ENCODE peak calls at places on chromosomes 2 and 18, in seven cellular contexts. X is tibial nerve; O is PC-9; A is right lobe of liver; M is CD4-positive, alpha-beta T cell; H is GM20000; N is astrocyte of the spinal cord. W is an unnamed sample.

GRCh38 chr2:48161632-48162031 is 255.3 kb upstream of the FBXO11 start:
- DNase-seq in X (no peak), O (no peak), A (no peak), M (no peak), H (no peak), N (no peak), W (no peak)

GRCh38 chr2:82790277-82791021 is 1668.6 kb downstream of the SUCLG1 start:
- DNase-seq in X (no peak), O (peak), A (peak), M (no peak), H (no peak), N (peak), W (peak)

GRCh38 chr2:50953021-50953420 is 78.9 kb downstream of the NRXN1 start:
- DNase-seq in X (no peak), O (no peak), A (no peak), M (no peak), H (no peak), N (peak), W (peak)

GRCh38 chr18:22640281-22640842 is 222.6 kb upstream of the CTAGE1 start:
- DNase-seq in X (no peak), O (no peak), A (no peak), M (no peak), H (no peak), N (no peak), W (peak)

GRCh38 chr18:56995579-56996194 is 151.2 kb upstream of the BOD1L2 start:
- DNase-seq in X (no peak), O (no peak), A (no peak), M (no peak), H (no peak), N (no peak), W (no peak)

GRCh38 chr2:234495076-234495800 is 1.6 kb downstream of the ARL4C start:
- DNase-seq in X (no peak), O (peak), A (no peak), M (no peak), H (no peak), N (no peak), W (peak)

GRCh38 chr18:46431522-46432171 is 225.4 kb downstream of the LOXHD1 start:
- DNase-seq in X (no peak), O (no peak), A (no peak), M (no peak), H (no peak), N (no peak), W (no peak)

GRCh38 chr2:43009448-43009847 is 217.0 kb downstream of the ZFP36L2 start:
- DNase-seq in X (no peak), O (no peak), A (no peak), M (no peak), H (no peak), N (no peak), W (no peak)

GRCh38 chr18:22032392-22032961 is 136.9 kb upstream of the GATA6 start:
- DNase-seq in X (no peak), O (peak), A (no peak), M (no peak), H (no peak), N (peak), W (peak)

GRCh38 chr18:29849145-29849544 is 1193.4 kb downstream of the DSC3 start:
- DNase-seq in X (no peak), O (peak), A (no peak), M (no peak), H (no peak), N (no peak), W (peak)

GRCh38 chr2:33225350-33225749 is 251.1 kb upstream of the RASGRP3 start:
- DNase-seq in X (no peak), O (no peak), A (no peak), M (no peak), H (no peak), N (no peak), W (no peak)

GRCh38 chr18:79766308-79766707 is 31.4 kb upstream of the KCNG2 start:
- DNase-seq in X (no peak), O (no peak), A (no peak), M (no peak), H (no peak), N (no peak), W (no peak)

GRCh38 chr2:192593561-192593960 is 398.8 kb upstream of the TMEFF2 start:
- DNase-seq in X (no peak), O (no peak), A (no peak), M (no peak), H (no peak), N (no peak), W (no peak)

GRCh38 chr2:86703704-86704370 is 16.3 kb upstream of the RMND5A start:
- DNase-seq in X (peak), O (peak), A (no peak), M (no peak), H (no peak), N (peak), W (peak)

GRCh38 chr2:75018162-75018561 is 59.7 kb downstream of the POLE4 start:
- DNase-seq in X (no peak), O (no peak), A (no peak), M (no peak), H (no peak), N (no peak), W (no peak)

GRCh38 chr2:19886261-19886660 is 15.5 kb downstream of the TTC32 start:
- DNase-seq in X (no peak), O (no peak), A (no peak), M (no peak), H (no peak), N (no peak), W (no peak)

GRCh38 chr2:66559672-66560071 is 124.7 kb downstream of the MEIS1 start:
- DNase-seq in X (no peak), O (no peak), A (no peak), M (no peak), H (no peak), N (no peak), W (no peak)

GRCh38 chr2:178283519-178283918 is 89.2 kb downstream of the OSBPL6 start:
- DNase-seq in X (no peak), O (no peak), A (no peak), M (no peak), H (no peak), N (no peak), W (no peak)

GRCh38 chr2:149872041-149872440 is 284.5 kb upstream of the MMADHC start:
- DNase-seq in X (no peak), O (no peak), A (no peak), M (no peak), H (no peak), N (no peak), W (peak)

GRCh38 chr2:70012887-70013286 is 51.5 kb upstream of the ASPRV1 start:
- DNase-seq in X (no peak), O (no peak), A (no peak), M (no peak), H (no peak), N (no peak), W (no peak)

GRCh38 chr2:133415210-133415876 is 152.9 kb downstream of the NCKAP5 start:
- DNase-seq in X (no peak), O (no peak), A (no peak), M (no peak), H (no peak), N (no peak), W (peak)

GRCh38 chr2:241094924-241095420 is 7.1 kb downstream of the MTERF4 start:
- DNase-seq in X (no peak), O (no peak), A (no peak), M (no peak), H (no peak), N (no peak), W (no peak)

GRCh38 chr18:48663931-48664847 is 125.4 kb downstream of the CTIF start:
- DNase-seq in X (peak), O (peak), A (peak), M (peak), H (peak), N (peak), W (peak)

GRCh38 chr2:6845312-6845711 is 20.4 kb downstream of the CMPK2 start:
- DNase-seq in X (no peak), O (no peak), A (no peak), M (no peak), H (no peak), N (peak), W (no peak)

GRCh38 chr18:74945774-74946545 is 263.0 kb downstream of the PTGR3 start:
- DNase-seq in X (no peak), O (no peak), A (no peak), M (no peak), H (no peak), N (no peak), W (peak)

GRCh38 chr2:112491946-112492345 is 10.0 kb downstream of the TTL start:
- DNase-seq in X (no peak), O (no peak), A (no peak), M (no peak), H (peak), N (no peak), W (no peak)

GRCh38 chr18:76441668-76442412 is 53.2 kb downstream of the ZNF516 start:
- DNase-seq in X (no peak), O (no peak), A (no peak), M (no peak), H (no peak), N (no peak), W (no peak)

GRCh38 chr2:71935291-71935848 is 212.3 kb downstream of the CYP26B1 start:
- DNase-seq in X (peak), O (no peak), A (no peak), M (no peak), H (no peak), N (peak), W (peak)

GRCh38 chr2:45684756-45685155 is 33.3 kb downstream of the PRKCE start:
- DNase-seq in X (no peak), O (no peak), A (no peak), M (no peak), H (no peak), N (no peak), W (no peak)

GRCh38 chr2:118003396-118003824 is 10.5 kb downstream of the CCDC93 start:
- DNase-seq in X (peak), O (peak), A (no peak), M (peak), H (peak), N (peak), W (peak)

GRCh38 chr2:85750509-85751299 is 3.1 kb upstream of the ATOH8 start:
- DNase-seq in X (peak), O (peak), A (peak), M (peak), H (peak), N (no peak), W (peak)

GRCh38 chr2:196963043-196963442 is 36.5 kb upstream of the PGAP1 start:
- DNase-seq in X (no peak), O (no peak), A (no peak), M (no peak), H (no peak), N (no peak), W (no peak)

GRCh38 chr2:240648155-240648649 is 22.9 kb downstream of the GPR35 start:
- DNase-seq in X (no peak), O (no peak), A (no peak), M (no peak), H (no peak), N (no peak), W (no peak)

GRCh38 chr2:99725810-99726209 is 236.0 kb upstream of the REV1 start:
- DNase-seq in X (no peak), O (no peak), A (no peak), M (no peak), H (no peak), N (no peak), W (no peak)
- TF ChIP-seq CTCF in X (peak), O (peak), A (peak), M (no peak), H (no peak), N (peak), W (peak)

GRCh38 chr2:204869142-204869823 is 324.0 kb downstream of the PARD3B start:
- DNase-seq in X (peak), O (no peak), A (no peak), M (no peak), H (no peak), N (peak), W (peak)

GRCh38 chr2:204870053-204870452 is 324.8 kb downstream of the PARD3B start:
- DNase-seq in X (no peak), O (no peak), A (no peak), M (no peak), H (no peak), N (no peak), W (no peak)

DNA sequence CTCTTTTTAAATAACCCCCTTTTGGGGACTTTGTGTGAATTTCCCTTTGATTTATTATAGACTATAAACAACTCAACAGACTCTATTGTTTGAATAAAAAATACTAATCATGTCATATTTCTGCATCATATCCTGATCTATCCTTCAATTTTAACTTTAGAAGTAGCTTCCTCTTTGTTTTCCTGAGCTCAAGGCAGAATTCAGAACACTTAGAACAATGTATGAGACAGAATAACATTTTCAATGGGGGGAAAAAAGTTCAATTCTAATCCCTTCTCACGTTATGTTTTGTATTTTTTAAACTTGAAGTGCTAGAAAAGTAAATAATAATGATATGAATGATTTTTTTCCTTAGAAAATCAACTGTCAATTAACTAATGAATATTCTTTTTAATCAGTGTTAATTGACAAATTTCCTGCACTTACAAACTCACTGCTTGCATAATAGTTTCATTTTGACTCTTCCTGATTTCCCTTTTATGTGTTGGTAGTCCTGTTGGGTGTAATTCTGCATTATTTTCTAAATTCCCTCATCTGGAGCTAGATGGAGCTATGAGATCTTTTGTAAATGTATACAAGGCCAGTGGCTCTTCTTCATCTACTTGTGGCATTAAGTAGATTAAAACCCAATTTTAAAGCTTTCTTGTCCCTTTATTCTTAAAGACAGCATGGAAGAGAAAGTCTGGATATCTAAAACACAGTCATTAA is 326.1 kb downstream of the PARD3B start:
- DNase-seq in X (no peak), O (no peak), A (no peak), M (no peak), H (no peak), N (peak), W (peak)
- TF ChIP-seq CTCF in X (no peak), O (peak), A (peak), M (peak), H (no peak), N (peak), W (peak)

GRCh38 chr2:143128681-143129580 is at the start of gene ARHGAP15:
- DNase-seq in X (no peak), O (no peak), A (peak), M (peak), H (peak), N (no peak), W (no peak)
- TF ChIP-seq CTCF in X (no peak), O (no peak), A (no peak), M (peak), H (no peak), N (no peak), W (no peak)

GRCh38 chr2:98185801-98186200 is 98.8 kb downstream of the VWA3B start:
- DNase-seq in X (no peak), O (no peak), A (no peak), M (no peak), H (no peak), N (no peak), W (no peak)

GRCh38 chr2:98191880-98192279 is 104.9 kb downstream of the VWA3B start:
- DNase-seq in X (no peak), O (no peak), A (no peak), M (no peak), H (no peak), N (no peak), W (no peak)

GRCh38 chr2:98187194-98187593 is 100.2 kb downstream of the VWA3B start:
- DNase-seq in X (no peak), O (no peak), A (no peak), M (no peak), H (no peak), N (no peak), W (no peak)

DNA sequence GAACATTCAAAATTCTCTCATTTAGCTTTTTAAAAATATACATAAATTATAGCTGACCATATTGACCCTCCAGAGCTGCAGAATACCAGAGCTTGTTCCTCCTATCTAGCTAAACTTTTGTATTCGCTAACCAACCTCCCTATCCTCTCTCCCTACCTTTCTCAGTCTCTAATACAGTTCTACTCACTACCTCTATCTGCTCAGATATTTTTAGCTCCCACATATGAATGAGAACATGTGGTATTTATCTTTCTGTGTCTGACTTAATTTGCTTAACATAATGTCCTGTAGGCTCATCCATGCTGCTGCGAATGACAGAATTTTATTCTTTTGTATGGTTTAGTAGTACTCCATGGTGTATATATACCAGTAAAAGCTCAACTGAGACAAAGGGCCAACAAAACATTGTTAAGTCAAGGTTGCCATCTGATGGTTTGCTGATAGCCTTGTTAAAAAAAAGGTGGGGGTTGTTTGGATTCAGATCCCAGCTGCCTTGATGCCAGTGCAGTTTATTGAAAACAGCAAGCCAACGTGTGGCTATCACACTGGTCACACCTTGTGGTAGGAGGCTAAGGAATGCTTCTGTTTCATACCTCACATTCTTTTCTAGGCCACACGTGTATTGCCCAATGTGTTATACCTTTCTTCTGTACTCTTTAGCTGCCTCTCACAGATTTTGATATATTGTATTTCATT is 101.5 kb downstream of the VWA3B start:
- DNase-seq in X (no peak), O (peak), A (no peak), M (no peak), H (peak), N (no peak), W (peak)
- TF ChIP-seq CTCF in X (no peak), O (peak), A (no peak), M (no peak), H (no peak), N (peak), W (peak)

DNA sequence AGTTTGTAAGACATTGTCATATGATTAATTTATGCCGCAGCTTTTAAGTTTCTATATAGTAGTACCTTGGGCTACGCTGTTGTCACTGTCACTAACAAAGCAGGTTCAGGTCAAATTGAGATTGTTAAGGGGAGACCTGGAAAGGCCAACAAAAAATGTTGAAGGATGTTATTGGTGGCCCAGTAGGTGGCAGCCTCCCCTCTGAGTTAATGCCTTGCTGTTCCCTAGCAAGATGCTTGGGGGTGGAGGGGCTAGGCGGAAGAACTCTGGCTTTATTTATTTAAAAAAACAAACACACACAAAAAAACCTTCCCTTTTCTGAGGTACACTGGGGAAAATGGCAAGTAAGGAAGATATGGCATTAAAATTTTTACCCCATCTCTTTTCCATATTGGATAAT is 128.3 kb upstream of the ATP5MC3 start:
- DNase-seq in X (no peak), O (no peak), A (no peak), M (no peak), H (peak), N (peak), W (peak)
- TF ChIP-seq CTCF in X (no peak), O (peak), A (peak), M (no peak), H (peak), N (peak), W (peak)

DNA sequence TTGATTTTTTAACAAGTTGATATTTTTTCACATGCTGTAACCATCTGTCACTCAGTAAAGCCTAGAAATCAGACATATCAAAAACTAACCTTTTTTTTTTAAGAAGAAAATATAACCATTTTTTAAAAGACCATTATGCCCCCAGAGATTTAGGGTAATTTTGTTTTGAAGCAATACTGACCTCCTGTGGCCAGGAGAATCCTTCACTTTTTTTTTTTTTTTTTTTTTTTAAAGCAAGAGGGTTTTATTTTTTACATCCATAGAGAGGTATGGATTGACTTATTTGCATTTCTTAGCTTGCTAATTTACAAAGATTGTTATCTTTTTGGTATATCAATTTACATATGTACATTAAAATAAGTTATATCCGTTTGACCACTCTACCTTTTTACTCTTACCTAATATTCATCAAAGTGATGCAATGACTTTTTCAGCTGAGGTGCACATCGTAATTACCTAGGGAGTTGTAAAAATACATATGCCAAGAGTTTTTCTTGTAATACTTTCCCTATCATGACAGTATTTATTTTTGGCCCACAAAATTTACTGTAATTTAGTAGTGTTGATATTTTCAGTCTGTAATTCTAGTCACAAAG is 161.9 kb downstream of the SOCS6 start:
- DNase-seq in X (no peak), O (no peak), A (no peak), M (no peak), H (no peak), N (peak), W (peak)
- TF ChIP-seq CTCF in X (no peak), O (peak), A (peak), M (no peak), H (no peak), N (peak), W (peak)

DNA sequence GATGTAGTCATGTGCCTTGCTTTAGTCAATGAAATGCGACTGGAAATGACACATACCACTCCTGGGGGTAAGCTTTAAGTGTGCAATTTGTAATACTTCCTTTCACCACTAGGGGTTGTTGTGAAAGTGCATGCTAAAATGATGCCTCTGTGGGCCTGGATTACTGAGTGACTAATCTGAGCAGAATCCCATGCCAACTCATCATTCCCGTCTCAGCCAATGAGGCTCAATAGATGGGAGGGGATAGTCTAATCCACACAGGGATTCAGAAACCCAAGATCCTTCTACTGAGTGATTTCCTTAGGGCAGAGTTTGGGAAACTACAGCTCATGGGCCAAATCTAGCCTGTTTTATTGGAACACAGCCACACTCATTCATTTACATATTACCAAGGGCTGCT is 54.0 kb downstream of the HRH4 start:
- DNase-seq in X (no peak), O (no peak), A (no peak), M (no peak), H (peak), N (peak), W (peak)
- TF ChIP-seq CTCF in X (no peak), O (peak), A (peak), M (peak), H (peak), N (peak), W (peak)